ENCODE peak calls at places on chromosomes 7 and 10, in six cellular contexts. B is kidney epithelial cell, G is IMR-90, M is colonic mucosa, A is brain microvascular endothelial cell, I is AG10803. F is an unnamed sample.

GRCh38 chr7:15977663-15978062 is 291.2 kb upstream of the MEOX2 start:
- DNase-seq in B (no peak), G (peak), M (no peak), A (peak), I (peak), F (no peak)

GRCh38 chr7:111138196-111138569 is 47.3 kb downstream of the LRRN3 start:
- DNase-seq in B (no peak), G (peak), M (peak), A (peak), I (peak), F (no peak)

GRCh38 chr10:44203535-44203934 is 181.4 kb downstream of the CXCL12 start:
- DNase-seq in B (no peak), G (no peak), M (no peak), A (no peak), I (no peak), F (no peak)

GRCh38 chr10:122463466-122464157 is 2.3 kb downstream of the HTRA1 start:
- DNase-seq in B (no peak), G (no peak), M (no peak), A (no peak), I (no peak), F (no peak)

GRCh38 chr10:50426485-50426884 is 175.2 kb upstream of the ASAH2 start:
- DNase-seq in B (no peak), G (no peak), M (no peak), A (no peak), I (no peak), F (no peak)

GRCh38 chr7:14040528-14040927 is 51.1 kb upstream of the ETV1 start:
- DNase-seq in B (no peak), G (no peak), M (no peak), A (no peak), I (no peak), F (no peak)

GRCh38 chr7:151423936-151424335 is 14.1 kb upstream of the WDR86 start:
- DNase-seq in B (no peak), G (no peak), M (no peak), A (no peak), I (peak), F (no peak)

GRCh38 chr10:49585387-49585786 is 24.7 kb upstream of the SLC18A3 start:
- DNase-seq in B (no peak), G (peak), M (no peak), A (no peak), I (peak), F (no peak)

GRCh38 chr10:119246862-119247549 is 39.6 kb downstream of the GRK5 start:
- DNase-seq in B (no peak), G (peak), M (no peak), A (peak), I (peak), F (no peak)

GRCh38 chr10:133128126-133129081 is 31.6 kb upstream of the KNDC1 start:
- DNase-seq in B (no peak), G (no peak), M (no peak), A (no peak), I (no peak), F (no peak)

GRCh38 chr7:135962802-135963201 is 14.4 kb downstream of the MTPN start:
- DNase-seq in B (no peak), G (no peak), M (no peak), A (no peak), I (no peak), F (no peak)

GRCh38 chr10:103949728-103950127 is 17.2 kb upstream of the SLK start:
- DNase-seq in B (no peak), G (no peak), M (no peak), A (no peak), I (no peak), F (no peak)

GRCh38 chr10:125018576-125019143 is 76.7 kb downstream of the ZRANB1 start:
- DNase-seq in B (no peak), G (no peak), M (no peak), A (no peak), I (no peak), F (no peak)

GRCh38 chr7:29538322-29538874 is 25.2 kb upstream of the PRR15 start:
- DNase-seq in B (no peak), G (no peak), M (no peak), A (no peak), I (no peak), F (no peak)

GRCh38 chr7:159031135-159031701 is 113.4 kb downstream of the VIPR2 start:
- DNase-seq in B (no peak), G (no peak), M (no peak), A (no peak), I (no peak), F (no peak)

GRCh38 chr10:95759233-95759826 is 3.4 kb downstream of the ENTPD1 start:
- DNase-seq in B (no peak), G (no peak), M (no peak), A (no peak), I (no peak), F (no peak)

GRCh38 chr10:86350897-86351296 is 15.7 kb downstream of the GRID1 start:
- DNase-seq in B (no peak), G (no peak), M (no peak), A (no peak), I (no peak), F (no peak)

GRCh38 chr7:111958889-111959288 is 247.3 kb downstream of the DOCK4 start:
- DNase-seq in B (no peak), G (no peak), M (no peak), A (no peak), I (no peak), F (no peak)

GRCh38 chr10:5434017-5434753 is 21.8 kb downstream of the NET1 start:
- DNase-seq in B (no peak), G (peak), M (no peak), A (peak), I (peak), F (no peak)

GRCh38 chr7:135111379-135111778 is 36.5 kb upstream of the TMEM140 start:
- DNase-seq in B (no peak), G (no peak), M (no peak), A (no peak), I (no peak), F (no peak)

GRCh38 chr10:87961314-87961713 is 97.9 kb downstream of the PTEN start:
- DNase-seq in B (peak), G (peak), M (no peak), A (peak), I (peak), F (peak)

GRCh38 chr7:29193316-29194205 is 1.0 kb upstream of the CHN2 start:
- DNase-seq in B (no peak), G (no peak), M (peak), A (no peak), I (no peak), F (no peak)

GRCh38 chr7:151599401-151600227 is 79.9 kb upstream of the RHEB start:
- DNase-seq in B (peak), G (peak), M (no peak), A (peak), I (peak), F (peak)

GRCh38 chr10:3524086-3524960 is 260.7 kb downstream of the KLF6 start:
- DNase-seq in B (no peak), G (no peak), M (peak), A (no peak), I (no peak), F (no peak)

GRCh38 chr7:101507791-101508252 is 121.3 kb downstream of the MYL10 start:
- DNase-seq in B (no peak), G (peak), M (peak), A (peak), I (peak), F (no peak)

GRCh38 chr10:114286971-114287370 is 47.9 kb downstream of the VWA2 start:
- DNase-seq in B (no peak), G (no peak), M (no peak), A (no peak), I (no peak), F (no peak)

GRCh38 chr7:98754041-98754479 is 115.8 kb downstream of the TMEM130 start:
- DNase-seq in B (no peak), G (no peak), M (no peak), A (no peak), I (no peak), F (no peak)

GRCh38 chr7:51350195-51350896 is 33.7 kb upstream of the COBL start:
- DNase-seq in B (no peak), G (no peak), M (peak), A (peak), I (no peak), F (no peak)

GRCh38 chr10:60140681-60141632 is 234.6 kb upstream of the CCDC6 start:
- DNase-seq in B (no peak), G (peak), M (peak), A (no peak), I (no peak), F (no peak)

GRCh38 chr10:44913312-44914079 is 2.4 kb downstream of the TMEM72 start:
- DNase-seq in B (no peak), G (no peak), M (no peak), A (no peak), I (no peak), F (no peak)

GRCh38 chr10:95430231-95430951 is 130.8 kb downstream of the SORBS1 start:
- DNase-seq in B (no peak), G (peak), M (peak), A (peak), I (peak), F (no peak)

GRCh38 chr10:126431816-126432215 is 43.5 kb upstream of the ADAM12 start:
- DNase-seq in B (no peak), G (no peak), M (no peak), A (no peak), I (no peak), F (no peak)

GRCh38 chr10:32459072-32459703 is 13.2 kb downstream of the CCDC7 start:
- DNase-seq in B (no peak), G (no peak), M (no peak), A (no peak), I (no peak), F (no peak)

GRCh38 chr7:140726304-140726703 is 29.8 kb downstream of the NDUFB2 start:
- DNase-seq in B (no peak), G (peak), M (no peak), A (peak), I (peak), F (no peak)

GRCh38 chr10:88028072-88028471 is 164.6 kb downstream of the PTEN start:
- DNase-seq in B (no peak), G (no peak), M (no peak), A (no peak), I (no peak), F (no peak)

GRCh38 chr10:83701799-83702198 is 437.5 kb upstream of the GHITM start:
- DNase-seq in B (no peak), G (no peak), M (no peak), A (no peak), I (no peak), F (no peak)

DNA sequence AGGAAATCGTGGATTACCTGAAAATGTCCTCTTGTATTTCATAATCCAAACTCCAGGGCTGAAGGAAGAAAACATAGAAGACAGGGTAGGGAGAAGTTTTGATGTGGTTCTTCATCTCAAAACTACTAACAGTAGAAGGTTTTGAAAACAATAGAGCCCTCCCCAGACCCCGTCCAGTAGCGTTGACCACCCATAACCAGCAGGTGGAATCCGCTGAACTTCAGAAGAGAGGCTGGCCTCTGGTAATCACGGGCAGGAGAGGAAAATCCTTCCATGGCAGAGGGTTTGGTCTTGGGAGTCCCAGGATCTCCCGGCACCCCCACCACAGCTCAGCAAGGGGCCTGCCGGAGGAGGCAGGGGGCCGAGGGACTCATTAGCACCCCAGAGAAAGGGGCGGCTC is 333.4 kb upstream of the RNF32 start:
- DNase-seq in B (no peak), G (no peak), M (no peak), A (no peak), I (no peak), F (no peak)
- H3K4me3 ChIP-seq in B (no peak), G (no peak), M (no peak), A (no peak), I (no peak), F (no peak)

DNA sequence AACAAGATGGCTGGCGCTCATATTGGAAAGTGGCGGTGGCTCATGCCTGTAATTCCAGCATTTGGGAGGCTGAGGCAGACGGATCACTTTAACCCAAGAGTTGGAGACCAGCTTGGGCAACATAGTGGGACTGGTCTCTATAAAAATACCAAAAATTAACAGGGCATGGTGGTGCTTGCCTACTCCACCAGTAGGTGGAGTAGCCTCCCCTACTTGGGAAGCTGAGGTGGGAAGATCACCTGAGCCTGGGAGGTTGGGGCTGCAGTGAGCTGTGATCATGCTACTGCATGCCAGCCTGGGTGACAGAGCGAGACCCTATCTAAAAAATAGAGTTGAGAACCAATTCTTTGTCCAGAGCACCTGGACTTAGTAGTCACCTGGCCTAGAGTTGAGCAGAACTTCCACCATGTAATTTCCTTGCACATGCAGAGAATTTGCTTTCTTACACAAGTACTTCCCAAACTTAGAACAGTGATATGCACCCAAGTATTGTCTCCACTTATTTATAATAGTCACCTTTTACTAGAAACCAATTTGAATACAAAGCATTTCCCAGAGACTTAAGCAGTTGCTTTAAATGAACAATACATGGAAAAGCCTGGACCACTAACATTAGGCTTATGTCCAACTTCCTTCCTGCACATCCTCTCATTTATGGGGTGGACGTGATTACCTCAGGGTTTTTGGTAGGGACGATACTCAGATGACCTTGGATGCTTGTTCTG is 15.9 kb downstream of the LAMB4 start:
- DNase-seq in B (no peak), G (no peak), M (no peak), A (no peak), I (no peak), F (no peak)
- TF ChIP-seq CTCF in B (peak), G (peak), M (peak), A (peak), I (peak), F (peak)

DNA sequence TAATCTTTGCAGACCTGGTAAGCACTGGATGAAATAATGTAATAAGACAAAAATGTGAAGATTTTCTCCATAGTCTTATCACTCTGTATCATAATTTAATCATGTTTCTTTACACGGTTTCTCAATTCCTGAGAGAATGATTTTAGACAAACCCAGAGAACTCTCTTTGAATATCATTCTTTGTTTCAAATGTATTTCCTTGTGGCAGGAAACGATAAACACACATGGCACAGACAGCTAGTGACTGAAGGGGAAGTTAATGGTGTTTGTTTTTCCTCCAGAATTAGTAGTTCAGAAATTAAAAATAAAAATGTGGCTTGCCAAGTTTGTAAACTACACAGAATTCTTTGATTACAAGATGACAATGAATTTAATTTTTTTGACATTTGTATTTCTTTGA is 163.7 kb upstream of the PRPS1L1 start:
- DNase-seq in B (no peak), G (no peak), M (no peak), A (no peak), I (no peak), F (no peak)
- H3K4me3 ChIP-seq in B (no peak), G (no peak), M (no peak), A (no peak), I (no peak), F (no peak)

DNA sequence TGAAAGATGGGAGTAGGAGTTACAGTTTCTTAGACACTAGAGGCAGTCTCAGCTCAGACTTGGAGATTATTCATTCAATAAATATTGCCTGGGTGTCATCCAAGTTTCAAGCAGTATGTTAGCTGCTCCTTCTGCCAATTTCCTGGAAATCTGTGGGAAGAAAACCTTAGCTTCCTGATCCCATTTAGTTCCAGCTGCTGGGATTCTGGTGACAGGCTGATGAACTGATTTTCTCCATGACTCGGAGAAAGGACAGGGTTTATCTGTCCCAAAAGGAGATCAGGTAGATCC is 95.8 kb downstream of the CLEC2L start:
- DNase-seq in B (no peak), G (peak), M (no peak), A (peak), I (peak), F (no peak)
- TF ChIP-seq CTCF in B (no peak), G (peak), M (no peak), A (no peak), I (peak), F (no peak)

GRCh38 chr7:27187158-27187701 is 2.2 kb upstream of the HOXA11 start:
- DNase-seq in B (no peak), G (no peak), M (no peak), A (no peak), I (no peak), F (no peak)
- H3K4me3 ChIP-seq in B (peak), G (no peak), M (peak), A (no peak), I (no peak), F (peak)

DNA sequence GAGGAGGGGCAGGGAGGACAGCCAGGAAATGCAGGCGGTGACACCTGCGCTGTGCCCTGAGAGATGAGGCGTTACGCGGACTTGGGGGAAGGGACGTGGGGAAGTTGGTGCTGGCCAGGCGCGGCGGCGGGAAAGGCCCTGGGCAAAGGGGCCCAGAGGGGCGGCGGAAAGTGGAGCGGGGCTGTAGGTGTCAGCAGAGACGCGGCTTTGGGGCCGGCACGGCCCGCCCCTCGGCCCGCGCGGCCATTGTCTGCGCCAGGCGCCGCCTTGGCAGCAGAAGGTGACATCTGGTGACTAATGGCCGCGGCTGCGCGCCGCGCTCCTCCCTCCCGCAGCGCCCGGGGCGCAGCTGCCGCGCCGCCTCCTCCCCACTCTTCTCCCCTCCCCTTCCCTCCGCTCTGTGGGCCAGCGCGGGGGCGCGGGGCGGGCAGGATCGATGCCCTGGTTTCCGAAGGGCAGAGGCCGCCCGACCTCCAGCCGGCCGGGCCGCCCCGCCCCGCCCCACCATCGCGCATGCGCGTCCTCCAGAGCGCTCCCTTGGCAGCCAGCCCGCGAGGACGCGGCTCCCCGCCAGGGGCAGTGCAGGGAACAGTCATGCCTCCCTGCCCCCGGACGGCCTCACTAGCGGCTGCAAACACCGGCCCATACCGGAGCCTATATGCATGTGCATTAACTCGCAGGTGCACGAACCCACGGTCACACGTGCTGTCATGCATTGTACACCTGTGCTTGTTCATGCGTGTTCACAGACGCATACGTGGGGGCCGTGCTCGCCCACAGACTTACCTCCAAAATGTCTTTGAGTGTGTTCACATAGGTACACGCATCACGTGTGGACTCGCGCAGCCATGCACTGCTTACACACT is 269.6 kb downstream of the RPS24 start:
- DNase-seq in B (peak), G (peak), M (peak), A (peak), I (peak), F (no peak)
- TF ChIP-seq CTCF in B (peak), G (peak), M (peak), A (peak), I (peak), F (peak)

DNA sequence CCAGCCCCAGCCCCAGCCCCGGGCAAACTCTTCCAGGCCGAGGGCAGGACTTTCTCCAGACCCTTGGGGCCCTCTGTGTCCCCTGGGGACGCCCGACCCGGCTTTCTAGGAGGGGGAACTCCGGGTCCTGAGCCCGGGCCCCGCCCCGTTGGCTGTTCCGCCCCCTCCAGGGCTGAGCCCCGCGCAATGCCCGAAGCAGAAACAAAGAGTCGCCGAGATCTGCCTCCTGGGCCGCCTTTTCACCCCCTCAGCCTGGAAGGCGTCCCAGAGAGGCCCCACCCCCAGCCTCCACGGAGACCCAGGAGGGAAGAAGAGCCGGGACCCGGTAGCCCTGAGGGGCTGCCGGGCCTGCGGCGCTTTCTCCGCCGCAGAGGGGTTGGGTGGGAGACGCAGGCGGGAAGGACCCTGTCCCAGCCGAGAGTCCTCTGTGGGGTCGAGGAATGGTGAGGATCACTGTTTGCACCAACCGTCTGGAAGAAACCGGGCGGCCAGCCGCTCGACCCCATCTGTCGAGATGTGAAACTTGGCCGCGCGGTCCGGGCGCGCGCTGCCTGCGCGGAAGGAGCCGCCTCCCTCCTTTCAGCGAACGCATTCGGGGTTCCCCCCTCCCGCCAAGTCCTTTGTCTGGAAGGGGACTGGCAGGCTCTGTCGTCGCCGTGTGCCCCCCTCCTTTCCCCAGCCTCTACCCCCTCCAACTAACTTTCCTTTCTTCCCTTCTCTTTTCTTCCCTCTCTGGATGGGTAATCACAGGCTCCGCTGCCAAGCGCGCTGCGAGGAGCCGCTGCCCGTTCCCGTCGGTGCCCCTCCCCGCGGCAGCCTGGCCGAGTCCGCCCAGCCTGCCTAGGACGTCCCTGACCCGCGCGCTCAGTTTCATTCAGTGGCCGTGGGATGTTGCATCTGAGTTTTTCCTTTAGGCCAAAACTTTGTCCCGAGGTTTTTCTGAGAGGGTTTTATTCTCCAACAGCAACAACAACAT is 10.2 kb downstream of the EN2 start:
- DNase-seq in B (no peak), G (no peak), M (no peak), A (no peak), I (no peak), F (no peak)
- H3K4me3 ChIP-seq in B (no peak), G (no peak), M (no peak), A (no peak), I (peak), F (peak)

GRCh38 chr10:130036296-130037065 is 72.4 kb upstream of the EBF3 start:
- DNase-seq in B (no peak), G (no peak), M (peak), A (no peak), I (no peak), F (no peak)
- TF ChIP-seq CTCF in B (no peak), G (no peak), M (no peak), A (no peak), I (no peak), F (no peak)